ENCODE peak calls at places on chromosomes 7 and 10, in six cellular contexts. One of them, this sample, is unnamed.

GRCh38 chr7:73717991-73718405 is 1.5 kb downstream of the STX1A start:
- DNase-seq in foreskin fibroblast: peak; percentile 96
- DNase-seq in progenitor cell of endocrine pancreas: no peak
- DNase-seq in uterus: no peak
- DNase-seq in astrocyte of the cerebellum: peak; percentile 69
- DNase-seq in ovary: no peak
- DNase-seq in this sample: no peak

GRCh38 chr10:16923726-16924125 is 106.5 kb upstream of the RSU1 start:
- DNase-seq in foreskin fibroblast: no peak
- DNase-seq in progenitor cell of endocrine pancreas: no peak
- DNase-seq in uterus: no peak
- DNase-seq in astrocyte of the cerebellum: no peak
- DNase-seq in ovary: no peak
- DNase-seq in this sample: no peak

GRCh38 chr7:155807805-155808550 is 4.3 kb downstream of the SHH start:
- DNase-seq in foreskin fibroblast: no peak
- DNase-seq in progenitor cell of endocrine pancreas: no peak
- DNase-seq in uterus: no peak
- DNase-seq in astrocyte of the cerebellum: no peak
- DNase-seq in ovary: no peak
- DNase-seq in this sample: no peak

GRCh38 chr10:17527530-17528146 is 73.2 kb upstream of the ST8SIA6 start:
- DNase-seq in foreskin fibroblast: peak; percentile 62
- DNase-seq in progenitor cell of endocrine pancreas: no peak
- DNase-seq in uterus: no peak
- DNase-seq in astrocyte of the cerebellum: peak; percentile 76
- DNase-seq in ovary: no peak
- DNase-seq in this sample: no peak

GRCh38 chr7:38215115-38215514 is 37.1 kb downstream of the STARD3NL start:
- DNase-seq in foreskin fibroblast: no peak
- DNase-seq in progenitor cell of endocrine pancreas: no peak
- DNase-seq in uterus: no peak
- DNase-seq in astrocyte of the cerebellum: no peak
- DNase-seq in ovary: no peak
- DNase-seq in this sample: no peak

GRCh38 chr10:126646101-126646500 is 24.4 kb downstream of the C10orf90 start:
- DNase-seq in foreskin fibroblast: peak; percentile 24
- DNase-seq in progenitor cell of endocrine pancreas: no peak
- DNase-seq in uterus: no peak
- DNase-seq in astrocyte of the cerebellum: peak; percentile 19
- DNase-seq in ovary: no peak
- DNase-seq in this sample: no peak

GRCh38 chr10:59240581-59241183 is 64.2 kb downstream of the PHYHIPL start:
- DNase-seq in foreskin fibroblast: peak; percentile 12
- DNase-seq in progenitor cell of endocrine pancreas: no peak
- DNase-seq in uterus: no peak
- DNase-seq in astrocyte of the cerebellum: peak; percentile 32
- DNase-seq in ovary: no peak
- DNase-seq in this sample: no peak

GRCh38 chr7:157002819-157003421 is 7.5 kb downstream of the MNX1 start:
- DNase-seq in foreskin fibroblast: no peak
- DNase-seq in progenitor cell of endocrine pancreas: no peak
- DNase-seq in uterus: no peak
- DNase-seq in astrocyte of the cerebellum: no peak
- DNase-seq in ovary: no peak
- DNase-seq in this sample: peak; percentile 64

GRCh38 chr10:60399343-60399742 is 9.7 kb upstream of the ANK3 start:
- DNase-seq in foreskin fibroblast: no peak
- DNase-seq in progenitor cell of endocrine pancreas: no peak
- DNase-seq in uterus: no peak
- DNase-seq in astrocyte of the cerebellum: no peak
- DNase-seq in ovary: no peak
- DNase-seq in this sample: no peak

GRCh38 chr10:58268946-58269831 is at the start of gene CISD1:
- DNase-seq in foreskin fibroblast: peak; percentile 99
- DNase-seq in progenitor cell of endocrine pancreas: peak; percentile 94
- DNase-seq in uterus: peak; percentile 98
- DNase-seq in astrocyte of the cerebellum: peak; percentile 99
- DNase-seq in ovary: peak; percentile 95
- DNase-seq in this sample: peak; percentile 95

GRCh38 chr7:138603549-138604324 is 97.4 kb downstream of the SVOPL start:
- DNase-seq in foreskin fibroblast: no peak
- DNase-seq in progenitor cell of endocrine pancreas: no peak
- DNase-seq in uterus: no peak
- DNase-seq in astrocyte of the cerebellum: no peak
- DNase-seq in ovary: no peak
- DNase-seq in this sample: no peak

GRCh38 chr10:42899036-42899435 is 116.4 kb downstream of the BMS1 start:
- DNase-seq in foreskin fibroblast: no peak
- DNase-seq in progenitor cell of endocrine pancreas: no peak
- DNase-seq in uterus: no peak
- DNase-seq in astrocyte of the cerebellum: no peak
- DNase-seq in ovary: no peak
- DNase-seq in this sample: no peak

DNA sequence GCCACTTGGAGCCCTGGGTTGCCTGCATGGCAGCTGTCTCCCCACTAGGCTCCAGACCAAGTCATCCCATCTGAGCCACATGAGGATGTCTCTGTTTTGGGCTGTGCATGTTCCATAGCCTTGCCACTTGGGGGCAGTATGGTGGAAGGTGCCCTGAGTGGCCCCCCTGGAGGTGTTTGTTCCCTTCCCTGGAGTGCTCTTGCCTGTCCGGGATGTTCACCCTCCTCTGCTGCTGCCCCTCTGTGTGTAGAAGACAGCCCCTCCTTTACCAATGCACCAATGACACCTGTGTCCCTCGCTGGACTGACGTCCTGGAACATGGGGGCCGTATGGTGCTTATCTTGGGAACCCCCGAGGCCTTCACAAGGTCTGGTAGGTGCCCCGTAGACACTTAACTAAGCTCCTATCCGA is 100.2 kb downstream of the ACTR3B start:
- DNase-seq in foreskin fibroblast: no peak
- DNase-seq in progenitor cell of endocrine pancreas: no peak
- DNase-seq in uterus: no peak
- DNase-seq in astrocyte of the cerebellum: no peak
- DNase-seq in ovary: no peak
- DNase-seq in this sample: peak; percentile 52
- TF ChIP-seq CTCF in foreskin fibroblast: peak; percentile 36
- TF ChIP-seq CTCF in progenitor cell of endocrine pancreas: peak; percentile 26
- TF ChIP-seq CTCF in uterus: no peak
- TF ChIP-seq CTCF in astrocyte of the cerebellum: peak; percentile 16
- TF ChIP-seq CTCF in ovary: no peak
- TF ChIP-seq CTCF in this sample: peak; percentile 39

DNA sequence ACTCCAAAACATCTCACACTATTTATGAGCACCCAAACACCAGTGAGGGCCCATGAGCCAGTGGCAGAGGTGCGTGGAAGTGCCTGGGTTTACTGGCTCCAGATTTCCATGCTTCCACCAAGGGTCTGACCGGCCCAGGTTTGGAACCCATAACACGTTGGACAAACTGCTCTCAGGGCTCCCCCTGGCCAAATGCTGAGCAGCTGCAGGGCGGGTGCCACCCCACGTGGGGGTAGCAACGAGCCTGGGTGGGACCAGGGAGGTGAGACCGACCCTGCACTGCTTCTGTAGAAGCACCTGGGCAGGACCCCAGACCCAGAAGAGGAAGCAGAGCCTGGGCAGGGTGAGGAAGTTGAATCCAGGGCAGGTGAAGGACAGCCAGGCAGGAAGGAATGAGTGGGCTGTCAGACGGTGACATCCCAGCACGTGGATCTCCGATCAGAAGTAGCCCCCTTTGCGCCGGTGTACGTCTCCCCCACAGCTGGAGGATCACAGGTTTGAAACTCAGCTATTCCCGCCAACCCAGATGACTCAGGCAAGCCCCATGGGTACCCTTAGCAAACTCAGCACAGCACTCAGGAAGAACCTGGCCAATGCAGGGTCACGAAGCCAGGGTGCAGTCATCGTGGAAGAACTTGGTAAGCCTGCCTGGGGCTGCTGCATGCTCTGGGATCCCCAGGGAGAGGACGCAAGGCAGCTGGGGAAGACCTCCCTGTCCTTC is 100.4 kb upstream of the DDC start:
- DNase-seq in foreskin fibroblast: no peak
- DNase-seq in progenitor cell of endocrine pancreas: no peak
- DNase-seq in uterus: no peak
- DNase-seq in astrocyte of the cerebellum: no peak
- DNase-seq in ovary: no peak
- DNase-seq in this sample: no peak
- TF ChIP-seq CTCF in foreskin fibroblast: no peak
- TF ChIP-seq CTCF in progenitor cell of endocrine pancreas: no peak
- TF ChIP-seq CTCF in uterus: no peak
- TF ChIP-seq CTCF in astrocyte of the cerebellum: no peak
- TF ChIP-seq CTCF in ovary: no peak
- TF ChIP-seq CTCF in this sample: no peak

GRCh38 chr7:4661871-4662270 is 20.2 kb upstream of the FOXK1 start:
- DNase-seq in foreskin fibroblast: no peak
- DNase-seq in progenitor cell of endocrine pancreas: no peak
- DNase-seq in uterus: no peak
- DNase-seq in astrocyte of the cerebellum: peak; percentile 41
- DNase-seq in ovary: no peak
- DNase-seq in this sample: no peak

GRCh38 chr7:4657640-4658417 is 24.3 kb upstream of the FOXK1 start:
- DNase-seq in foreskin fibroblast: no peak
- DNase-seq in progenitor cell of endocrine pancreas: no peak
- DNase-seq in uterus: no peak
- DNase-seq in astrocyte of the cerebellum: no peak
- DNase-seq in ovary: no peak
- DNase-seq in this sample: no peak

GRCh38 chr7:4655311-4655710 is 26.8 kb upstream of the FOXK1 start:
- DNase-seq in foreskin fibroblast: no peak
- DNase-seq in progenitor cell of endocrine pancreas: no peak
- DNase-seq in uterus: no peak
- DNase-seq in astrocyte of the cerebellum: no peak
- DNase-seq in ovary: no peak
- DNase-seq in this sample: no peak

GRCh38 chr7:4663239-4663638 is 18.9 kb upstream of the FOXK1 start:
- DNase-seq in foreskin fibroblast: no peak
- DNase-seq in progenitor cell of endocrine pancreas: no peak
- DNase-seq in uterus: no peak
- DNase-seq in astrocyte of the cerebellum: no peak
- DNase-seq in ovary: no peak
- DNase-seq in this sample: no peak

DNA sequence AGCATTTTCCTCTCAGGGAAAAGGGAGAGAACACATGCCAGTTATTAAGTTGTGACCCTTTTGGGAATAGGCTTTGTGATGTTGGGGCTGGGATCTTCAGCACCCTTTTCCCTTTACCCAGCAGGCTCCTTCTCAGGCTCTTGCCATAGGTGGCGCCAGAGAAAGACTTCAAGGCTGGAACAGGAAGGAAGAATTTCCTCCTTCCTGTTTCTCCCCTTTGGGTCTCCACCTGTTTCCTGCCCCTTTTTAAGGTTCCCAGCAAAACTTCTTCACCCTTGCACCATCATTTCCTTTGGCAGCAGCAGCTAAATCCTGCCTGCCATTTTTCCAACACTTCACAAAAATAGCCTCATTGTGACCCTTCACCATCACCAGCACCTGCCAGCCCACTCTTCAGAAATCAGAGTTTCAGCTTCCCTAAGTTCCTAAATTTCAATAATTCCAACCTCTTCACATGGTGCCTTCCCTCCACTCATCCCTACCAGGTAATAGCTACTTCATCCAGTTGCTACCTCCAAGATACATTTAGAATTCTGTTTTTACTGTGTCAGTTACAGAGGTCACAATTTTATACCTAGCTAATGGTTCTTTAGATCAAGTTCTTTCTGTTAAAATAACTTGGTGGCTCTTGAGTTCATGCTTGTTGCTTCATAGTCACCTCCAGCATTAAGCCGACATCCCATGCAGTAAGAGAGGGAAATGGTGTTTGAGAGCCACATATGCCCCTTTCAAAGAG is 22.4 kb upstream of the FOXK1 start:
- DNase-seq in foreskin fibroblast: no peak
- DNase-seq in progenitor cell of endocrine pancreas: no peak
- DNase-seq in uterus: no peak
- DNase-seq in astrocyte of the cerebellum: no peak
- DNase-seq in ovary: no peak
- DNase-seq in this sample: peak; percentile 26
- TF ChIP-seq CTCF in foreskin fibroblast: no peak
- TF ChIP-seq CTCF in progenitor cell of endocrine pancreas: no peak
- TF ChIP-seq CTCF in uterus: no peak
- TF ChIP-seq CTCF in astrocyte of the cerebellum: no peak
- TF ChIP-seq CTCF in ovary: no peak
- TF ChIP-seq CTCF in this sample: no peak

GRCh38 chr10:75276029-75276872 is 40.5 kb upstream of the COMTD1 start:
- DNase-seq in foreskin fibroblast: no peak
- DNase-seq in progenitor cell of endocrine pancreas: no peak
- DNase-seq in uterus: no peak
- DNase-seq in astrocyte of the cerebellum: no peak
- DNase-seq in ovary: no peak
- DNase-seq in this sample: peak; percentile 27
- TF ChIP-seq CTCF in foreskin fibroblast: no peak
- TF ChIP-seq CTCF in progenitor cell of endocrine pancreas: no peak
- TF ChIP-seq CTCF in uterus: no peak
- TF ChIP-seq CTCF in astrocyte of the cerebellum: no peak
- TF ChIP-seq CTCF in ovary: no peak
- TF ChIP-seq CTCF in this sample: no peak

GRCh38 chr10:1074063-1074747 is 18.0 kb downstream of the WDR37 start:
- DNase-seq in foreskin fibroblast: no peak
- DNase-seq in progenitor cell of endocrine pancreas: no peak
- DNase-seq in uterus: no peak
- DNase-seq in astrocyte of the cerebellum: no peak
- DNase-seq in ovary: no peak
- DNase-seq in this sample: no peak
- TF ChIP-seq CTCF in foreskin fibroblast: no peak
- TF ChIP-seq CTCF in progenitor cell of endocrine pancreas: no peak
- TF ChIP-seq CTCF in uterus: no peak
- TF ChIP-seq CTCF in astrocyte of the cerebellum: no peak
- TF ChIP-seq CTCF in ovary: no peak
- TF ChIP-seq CTCF in this sample: no peak

This sample was measured in WTC11.